ENCODE peak calls at places on chromosomes 2 and 18, in ten cellular contexts. J is CD4-positive, CD25-positive, alpha-beta regulatory T cell; D is Jurkat, Clone E6-1; C is breast epithelium; G is skeletal muscle cell; P is adipocyte; V is NB4; T is mesendoderm; I is stomach; U is fibroblast of the aortic adventitia. Q is an unnamed sample.

GRCh38 chr18:55337153-55337552 is 250.8 kb downstream of the TCF4 start:
- DNase-seq in I (no peak), C (no peak), G (no peak), T (no peak), D (no peak), P (no peak), U (no peak), J (no peak), V (no peak), Q (no peak)

GRCh38 chr18:13611058-13611615 is 115.2 kb downstream of the FAM210A start:
- DNase-seq in D (no peak), J (peak), I (no peak), U (peak), P (peak), V (no peak), T (peak), C (peak), G (no peak), Q (no peak)

GRCh38 chr2:108926561-108927380 is 62.2 kb downstream of the EDAR start:
- DNase-seq in C (peak), U (no peak), J (no peak), P (no peak), T (no peak), V (no peak), I (no peak), D (no peak), G (no peak), Q (no peak)

GRCh38 chr18:34767601-34768027 is 57.5 kb downstream of the DTNA start:
- DNase-seq in G (peak), U (peak), I (no peak), V (no peak), D (no peak), J (no peak), P (peak), C (no peak), T (peak), Q (peak)

GRCh38 chr18:26854292-26854881 is 11.1 kb downstream of the AQP4 start:
- DNase-seq in V (no peak), C (no peak), D (no peak), I (no peak), U (no peak), T (peak), P (no peak), G (no peak), J (no peak), Q (no peak)

GRCh38 chr2:1656961-1657841 is 87.1 kb downstream of the PXDN start:
- DNase-seq in D (no peak), V (no peak), T (peak), I (no peak), G (no peak), C (no peak), P (no peak), U (no peak), J (no peak), Q (no peak)

GRCh38 chr2:39523308-39524044 is 86.4 kb upstream of the MAP4K3 start:
- DNase-seq in I (no peak), C (no peak), U (peak), D (no peak), J (no peak), V (no peak), P (peak), T (peak), G (peak), Q (peak)

GRCh38 chr18:49021433-49022129 is 70.8 kb upstream of the SMAD7 start:
- DNase-seq in J (peak), D (peak), C (peak), U (peak), V (peak), I (peak), T (peak), P (peak), G (no peak), Q (no peak)

GRCh38 chr2:96415684-96416083 is 80.1 kb downstream of the NCAPH start:
- DNase-seq in G (no peak), J (no peak), P (no peak), D (no peak), I (no peak), U (no peak), T (no peak), C (no peak), V (no peak), Q (no peak)

GRCh38 chr2:179613701-179614100 is 247.7 kb downstream of the ZNF385B start:
- DNase-seq in T (no peak), D (no peak), U (peak), J (no peak), V (no peak), I (no peak), C (no peak), G (no peak), P (peak), Q (no peak)

GRCh38 chr2:88866756-88867155 is 175.3 kb downstream of the RPIA start:
- DNase-seq in I (no peak), G (no peak), C (no peak), J (no peak), V (peak), T (no peak), U (no peak), P (no peak), D (no peak), Q (no peak)

GRCh38 chr18:47903809-47904208 is 26.6 kb downstream of the SMAD2 start:
- DNase-seq in G (no peak), U (no peak), V (no peak), C (no peak), T (no peak), I (no peak), D (no peak), P (no peak), J (no peak), Q (no peak)

GRCh38 chr2:237486819-237487448 is at the start of gene MLPH:
- DNase-seq in D (no peak), V (no peak), T (no peak), P (peak), G (no peak), J (no peak), C (no peak), I (peak), U (no peak), Q (no peak)

GRCh38 chr2:75431757-75432156 is 129.0 kb downstream of the EVA1A start:
- DNase-seq in T (peak), J (no peak), D (no peak), C (no peak), V (no peak), G (no peak), I (no peak), P (no peak), U (no peak), Q (no peak)

GRCh38 chr18:369224-370010 is 101.6 kb upstream of the THOC1 start:
- DNase-seq in U (no peak), C (no peak), D (no peak), T (no peak), G (no peak), I (no peak), J (no peak), V (no peak), P (no peak), Q (no peak)

GRCh38 chr2:238440767-238441166 is 14.0 kb downstream of the ASB1 start:
- DNase-seq in C (no peak), U (no peak), I (no peak), T (no peak), J (no peak), P (no peak), G (no peak), V (no peak), D (no peak), Q (no peak)

GRCh38 chr2:177275671-177276070 is 11.1 kb upstream of the NFE2L2 start:
- DNase-seq in T (no peak), V (no peak), J (no peak), G (no peak), C (no peak), U (peak), I (no peak), D (no peak), P (no peak), Q (no peak)

GRCh38 chr2:160493227-160494028 is at the start of gene RBMS1:
- DNase-seq in P (peak), C (peak), U (peak), I (peak), G (no peak), D (peak), T (peak), J (peak), V (peak), Q (no peak)

GRCh38 chr2:109159096-109159495 is 30.1 kb downstream of the SH3RF3 start:
- DNase-seq in D (no peak), J (no peak), T (no peak), G (no peak), V (no peak), P (no peak), C (no peak), I (no peak), U (no peak), Q (no peak)

GRCh38 chr2:39938035-39938835 is 159.2 kb upstream of the THUMPD2 start:
- DNase-seq in D (no peak), G (peak), U (peak), C (no peak), V (no peak), P (peak), J (peak), I (no peak), T (peak), Q (peak)

GRCh38 chr2:80863166-80863714 is 558.7 kb upstream of the LRRTM1 start:
- DNase-seq in I (no peak), J (no peak), P (no peak), G (no peak), T (no peak), C (no peak), U (no peak), V (no peak), D (no peak), Q (no peak)

GRCh38 chr2:9914384-9915065 is 37.0 kb upstream of the GRHL1 start:
- DNase-seq in J (peak), C (no peak), D (no peak), T (peak), V (peak), U (peak), I (no peak), G (peak), P (peak), Q (no peak)

GRCh38 chr2:44777542-44777941 is 164.0 kb upstream of the SIX3 start:
- DNase-seq in I (no peak), U (no peak), P (peak), D (no peak), V (peak), C (no peak), T (peak), J (peak), G (no peak), Q (no peak)

GRCh38 chr18:36578871-36579270 is 249.9 kb downstream of the TPGS2 start:
- DNase-seq in C (no peak), D (no peak), P (peak), G (peak), V (no peak), T (no peak), I (no peak), U (peak), J (no peak), Q (peak)

GRCh38 chr2:73939419-73939818 is 12.7 kb downstream of the DGUOK start:
- DNase-seq in P (peak), D (no peak), G (no peak), I (peak), V (peak), J (peak), C (no peak), T (peak), U (peak), Q (peak)

GRCh38 chr2:136008205-136008865 is 22.9 kb upstream of the DARS1 start:
- DNase-seq in V (peak), J (peak), T (no peak), P (no peak), G (no peak), D (peak), U (no peak), I (peak), C (peak), Q (no peak)

GRCh38 chr2:120476141-120476540 is 130.2 kb downstream of the INHBB start:
- DNase-seq in C (no peak), V (no peak), G (no peak), T (no peak), I (peak), D (no peak), U (peak), P (no peak), J (no peak), Q (no peak)

GRCh38 chr2:9308186-9308955 is 101.8 kb downstream of the ASAP2 start:
- DNase-seq in C (no peak), D (no peak), T (no peak), I (no peak), U (peak), V (no peak), G (no peak), P (no peak), J (no peak), Q (no peak)

GRCh38 chr18:13813271-13813849 is 10.6 kb upstream of the MC5R start:
- DNase-seq in I (peak), V (peak), T (peak), G (no peak), C (peak), J (peak), P (peak), D (peak), U (peak), Q (no peak)

GRCh38 chr2:144389930-144390311 is 130.0 kb downstream of the ZEB2 start:
- DNase-seq in C (no peak), U (no peak), D (no peak), I (no peak), P (no peak), V (no peak), J (no peak), T (no peak), G (no peak), Q (no peak)
- H3K4me3 ChIP-seq in C (no peak), U (no peak), D (no peak), I (peak), P (no peak), V (no peak), J (no peak), T (no peak), G (no peak), Q (no peak)

DNA sequence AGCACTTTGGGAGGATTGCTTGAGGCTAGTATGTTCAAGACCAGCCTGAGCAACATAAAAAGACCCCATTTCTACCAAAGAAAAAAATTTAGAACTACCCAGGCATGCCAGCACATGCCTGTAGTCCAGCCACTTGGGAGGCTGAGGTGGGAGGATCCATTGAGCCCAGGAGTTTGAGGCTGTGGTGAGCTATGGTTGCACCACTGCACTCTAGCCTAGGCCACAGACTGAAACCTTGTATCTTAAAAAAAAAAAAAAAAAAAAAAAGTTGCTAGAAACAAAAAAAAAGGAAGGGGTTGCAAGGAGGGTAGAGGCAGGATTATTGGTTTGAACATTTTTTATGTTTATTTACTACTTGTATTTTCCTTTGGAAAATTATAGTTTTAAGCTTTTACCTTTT is 4.8 kb downstream of the SEC11C start:
- DNase-seq in J (no peak), I (no peak), C (no peak), U (no peak), T (no peak), D (no peak), G (no peak), P (no peak), V (no peak), Q (no peak)
- H3K4me3 ChIP-seq in J (no peak), I (no peak), C (no peak), U (no peak), T (no peak), D (no peak), G (no peak), P (no peak), V (no peak), Q (no peak)

DNA sequence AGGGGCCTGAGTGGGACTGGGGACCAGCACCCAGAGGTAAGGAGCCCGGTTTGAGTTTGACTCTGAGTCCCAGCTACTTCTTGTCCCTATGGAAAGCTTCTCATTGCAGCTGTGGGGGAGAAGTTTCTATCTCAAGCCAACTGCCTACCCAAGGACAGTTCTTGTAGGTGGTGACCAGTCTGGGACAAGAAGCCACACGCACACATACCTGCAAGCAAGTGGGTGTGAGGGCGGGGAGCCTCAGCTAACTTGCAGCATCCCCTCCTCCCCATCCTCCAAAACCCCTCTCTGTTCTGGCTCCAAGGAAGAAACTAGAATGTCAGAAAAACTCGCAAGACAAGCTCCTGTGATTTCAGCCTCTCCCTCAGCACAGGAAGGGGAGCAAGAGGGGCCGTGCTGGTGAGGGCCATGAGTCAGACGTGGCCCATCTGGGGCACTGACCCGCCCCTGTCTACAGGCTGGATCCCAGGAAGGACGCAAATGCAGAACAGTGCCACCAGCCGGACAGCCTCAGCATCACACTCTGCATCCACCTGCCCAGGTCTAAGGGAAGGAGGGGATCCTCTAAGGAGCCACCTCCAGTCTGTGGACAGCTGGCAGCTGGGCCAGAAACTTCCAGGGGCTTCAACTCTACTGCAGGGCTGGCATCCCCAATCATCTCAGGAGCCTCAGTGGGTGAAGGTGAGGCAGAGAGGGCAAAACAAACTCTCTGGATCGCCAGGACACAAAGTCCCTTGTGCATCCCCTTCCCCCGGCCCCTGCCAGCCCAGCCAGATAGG is 103.4 kb downstream of the TNS1 start:
- DNase-seq in J (no peak), U (peak), G (peak), T (peak), V (peak), I (peak), P (peak), D (peak), C (peak), Q (peak)
- H3K4me3 ChIP-seq in J (no peak), U (no peak), G (no peak), T (no peak), V (no peak), I (no peak), P (no peak), D (no peak), C (no peak), Q (no peak)

GRCh38 chr2:132420776-132421175 is 4.2 kb downstream of the GPR39 start:
- DNase-seq in G (no peak), P (peak), V (no peak), U (no peak), I (no peak), T (no peak), D (no peak), C (no peak), J (no peak), Q (no peak)

GRCh38 chr2:132415256-132416079 is 1.1 kb upstream of the GPR39 start:
- DNase-seq in D (no peak), T (peak), G (peak), P (peak), J (no peak), V (no peak), C (no peak), I (no peak), U (peak), Q (no peak)

GRCh38 chr2:132416080-132416911 is at the start of gene GPR39:
- DNase-seq in G (peak), J (no peak), T (peak), C (peak), D (no peak), V (no peak), U (peak), I (peak), P (peak), Q (peak)

GRCh38 chr2:132417430-132418035 is 928 bp downstream of the GPR39 start:
- DNase-seq in G (no peak), V (no peak), J (no peak), D (no peak), C (no peak), I (no peak), U (no peak), P (no peak), T (no peak), Q (no peak)

DNA sequence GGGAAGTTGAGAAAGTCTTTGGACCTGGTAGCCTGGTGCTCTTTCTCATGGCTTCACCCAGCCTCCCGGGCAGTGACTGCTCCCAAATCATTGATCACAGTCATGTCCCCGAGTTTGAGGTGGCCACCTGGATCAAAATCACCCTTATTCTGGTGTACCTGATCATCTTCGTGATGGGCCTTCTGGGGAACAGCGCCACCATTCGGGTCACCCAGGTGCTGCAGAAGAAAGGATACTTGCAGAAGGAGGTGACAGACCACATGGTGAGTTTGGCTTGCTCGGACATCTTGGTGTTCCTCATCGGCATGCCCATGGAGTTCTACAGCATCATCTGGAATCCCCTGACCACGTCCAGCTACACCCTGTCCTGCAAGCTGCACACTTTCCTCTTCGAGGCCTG is 391 bp downstream of the GPR39 start:
- DNase-seq in U (no peak), G (no peak), J (no peak), I (no peak), V (no peak), P (no peak), D (no peak), C (no peak), T (no peak), Q (no peak)
- H3K4me3 ChIP-seq in U (no peak), G (peak), J (no peak), I (peak), V (no peak), P (peak), D (no peak), C (no peak), T (no peak), Q (no peak)

GRCh38 chr2:208112969-208113368 is 11.4 kb downstream of the CRYGD start:
- DNase-seq in V (no peak), I (no peak), D (no peak), C (no peak), T (peak), P (no peak), J (no peak), U (no peak), G (no peak), Q (no peak)
- H3K4me3 ChIP-seq in V (no peak), I (no peak), D (no peak), C (no peak), T (no peak), P (no peak), J (no peak), U (no peak), G (no peak), Q (no peak)

GRCh38 chr18:7870855-7871254 is 303.7 kb downstream of the PTPRM start:
- DNase-seq in C (no peak), P (peak), D (no peak), U (peak), J (no peak), T (no peak), G (peak), V (no peak), I (no peak), Q (peak)

GRCh38 chr18:7872569-7872968 is 305.5 kb downstream of the PTPRM start:
- DNase-seq in T (peak), P (peak), G (no peak), I (no peak), V (no peak), C (no peak), U (peak), J (no peak), D (no peak), Q (no peak)

GRCh38 chr18:7873316-7873715 is 306.2 kb downstream of the PTPRM start:
- DNase-seq in T (no peak), C (no peak), G (no peak), D (no peak), U (no peak), J (no peak), I (no peak), V (no peak), P (no peak), Q (no peak)

GRCh38 chr18:7876354-7876753 is 309.2 kb downstream of the PTPRM start:
- DNase-seq in G (no peak), T (no peak), U (no peak), V (no peak), P (no peak), D (no peak), J (no peak), I (no peak), C (no peak), Q (no peak)

GRCh38 chr18:7871560-7872456 is 304.7 kb downstream of the PTPRM start:
- DNase-seq in V (no peak), I (no peak), C (no peak), J (no peak), D (no peak), P (peak), T (no peak), G (no peak), U (no peak), Q (no peak)
- H3K4me3 ChIP-seq in V (no peak), I (no peak), C (no peak), J (no peak), D (no peak), P (peak), T (no peak), G (no peak), U (no peak), Q (no peak)

Q was measured in AG09309.